ENCODE peak calls at places on chromosomes 11 and 22, in six cellular contexts. One of them, this sample, is unnamed.

GRCh38 chr11:117841582-117842031 is 17.1 kb upstream of the FXYD2 start:
- DNase-seq in GM04504: no peak
- DNase-seq in stimulated activated CD4-positive, alpha-beta T cell treated with anti-CD3 and anti-CD28 coated beads, Interleukin-4, amount 100 ng/mL, for 4 hours: no peak
- DNase-seq in lower leg skin: peak
- DNase-seq in activated T-helper 1 cell treated with Interleukin-2 at 50 U/mL for 16 hours: no peak
- DNase-seq in left cardiac atrium: peak
- DNase-seq in this sample: no peak

GRCh38 chr11:74397531-74398243 is 546 bp downstream of the PGM2L1 start:
- DNase-seq in left cardiac atrium: no peak
- DNase-seq in activated T-helper 1 cell treated with Interleukin-2 at 50 U/mL for 16 hours: peak
- DNase-seq in stimulated activated CD4-positive, alpha-beta T cell treated with anti-CD3 and anti-CD28 coated beads, Interleukin-4, amount 100 ng/mL, for 4 hours: peak
- DNase-seq in lower leg skin: peak
- DNase-seq in GM04504: no peak
- DNase-seq in this sample: no peak

GRCh38 chr22:47192106-47192650 is 429.7 kb downstream of the TBC1D22A start:
- DNase-seq in GM04504: no peak
- DNase-seq in activated T-helper 1 cell treated with Interleukin-2 at 50 U/mL for 16 hours: no peak
- DNase-seq in lower leg skin: peak
- DNase-seq in stimulated activated CD4-positive, alpha-beta T cell treated with anti-CD3 and anti-CD28 coated beads, Interleukin-4, amount 100 ng/mL, for 4 hours: no peak
- DNase-seq in left cardiac atrium: no peak
- DNase-seq in this sample: no peak

GRCh38 chr11:2533642-2534115 is 88.9 kb downstream of the KCNQ1 start:
- DNase-seq in stimulated activated CD4-positive, alpha-beta T cell treated with anti-CD3 and anti-CD28 coated beads, Interleukin-4, amount 100 ng/mL, for 4 hours: no peak
- DNase-seq in left cardiac atrium: peak
- DNase-seq in GM04504: peak
- DNase-seq in activated T-helper 1 cell treated with Interleukin-2 at 50 U/mL for 16 hours: no peak
- DNase-seq in lower leg skin: peak
- DNase-seq in this sample: peak

GRCh38 chr11:65169164-65169641 is 830 bp upstream of the SPDYC start:
- DNase-seq in left cardiac atrium: no peak
- DNase-seq in stimulated activated CD4-positive, alpha-beta T cell treated with anti-CD3 and anti-CD28 coated beads, Interleukin-4, amount 100 ng/mL, for 4 hours: no peak
- DNase-seq in GM04504: no peak
- DNase-seq in activated T-helper 1 cell treated with Interleukin-2 at 50 U/mL for 16 hours: no peak
- DNase-seq in lower leg skin: no peak
- DNase-seq in this sample: no peak

GRCh38 chr11:84800755-84801346 is 826.3 kb downstream of the DLG2 start:
- DNase-seq in activated T-helper 1 cell treated with Interleukin-2 at 50 U/mL for 16 hours: no peak
- DNase-seq in stimulated activated CD4-positive, alpha-beta T cell treated with anti-CD3 and anti-CD28 coated beads, Interleukin-4, amount 100 ng/mL, for 4 hours: no peak
- DNase-seq in GM04504: no peak
- DNase-seq in left cardiac atrium: no peak
- DNase-seq in lower leg skin: no peak
- DNase-seq in this sample: no peak

GRCh38 chr11:12717851-12718291 is 43.6 kb downstream of the TEAD1 start:
- DNase-seq in GM04504: no peak
- DNase-seq in lower leg skin: peak
- DNase-seq in left cardiac atrium: no peak
- DNase-seq in activated T-helper 1 cell treated with Interleukin-2 at 50 U/mL for 16 hours: peak
- DNase-seq in stimulated activated CD4-positive, alpha-beta T cell treated with anti-CD3 and anti-CD28 coated beads, Interleukin-4, amount 100 ng/mL, for 4 hours: peak
- DNase-seq in this sample: no peak

GRCh38 chr11:45252134-45252856 is 33.8 kb downstream of the SYT13 start:
- DNase-seq in GM04504: no peak
- DNase-seq in left cardiac atrium: peak
- DNase-seq in stimulated activated CD4-positive, alpha-beta T cell treated with anti-CD3 and anti-CD28 coated beads, Interleukin-4, amount 100 ng/mL, for 4 hours: no peak
- DNase-seq in activated T-helper 1 cell treated with Interleukin-2 at 50 U/mL for 16 hours: no peak
- DNase-seq in lower leg skin: no peak
- DNase-seq in this sample: no peak

GRCh38 chr11:75524576-75525432 is 937 bp downstream of the GDPD5 start:
- DNase-seq in GM04504: no peak
- DNase-seq in left cardiac atrium: no peak
- DNase-seq in stimulated activated CD4-positive, alpha-beta T cell treated with anti-CD3 and anti-CD28 coated beads, Interleukin-4, amount 100 ng/mL, for 4 hours: peak
- DNase-seq in lower leg skin: no peak
- DNase-seq in activated T-helper 1 cell treated with Interleukin-2 at 50 U/mL for 16 hours: no peak
- DNase-seq in this sample: no peak

GRCh38 chr11:9462172-9462799 is 1.5 kb downstream of the ZNF143 start:
- DNase-seq in lower leg skin: no peak
- DNase-seq in left cardiac atrium: no peak
- DNase-seq in GM04504: no peak
- DNase-seq in activated T-helper 1 cell treated with Interleukin-2 at 50 U/mL for 16 hours: no peak
- DNase-seq in stimulated activated CD4-positive, alpha-beta T cell treated with anti-CD3 and anti-CD28 coated beads, Interleukin-4, amount 100 ng/mL, for 4 hours: no peak
- DNase-seq in this sample: peak

GRCh38 chr11:57491371-57492061 is 24.0 kb downstream of the SLC43A1 start:
- DNase-seq in activated T-helper 1 cell treated with Interleukin-2 at 50 U/mL for 16 hours: peak
- DNase-seq in GM04504: no peak
- DNase-seq in lower leg skin: no peak
- DNase-seq in stimulated activated CD4-positive, alpha-beta T cell treated with anti-CD3 and anti-CD28 coated beads, Interleukin-4, amount 100 ng/mL, for 4 hours: peak
- DNase-seq in left cardiac atrium: no peak
- DNase-seq in this sample: no peak

GRCh38 chr22:31969789-31970489 is 25.6 kb downstream of the YWHAH start:
- DNase-seq in stimulated activated CD4-positive, alpha-beta T cell treated with anti-CD3 and anti-CD28 coated beads, Interleukin-4, amount 100 ng/mL, for 4 hours: peak
- DNase-seq in lower leg skin: peak
- DNase-seq in left cardiac atrium: peak
- DNase-seq in activated T-helper 1 cell treated with Interleukin-2 at 50 U/mL for 16 hours: peak
- DNase-seq in GM04504: peak
- DNase-seq in this sample: no peak

GRCh38 chr22:19291218-19291579 is 320 bp downstream of the CLTCL1 start:
- DNase-seq in stimulated activated CD4-positive, alpha-beta T cell treated with anti-CD3 and anti-CD28 coated beads, Interleukin-4, amount 100 ng/mL, for 4 hours: no peak
- DNase-seq in lower leg skin: peak
- DNase-seq in GM04504: no peak
- DNase-seq in left cardiac atrium: peak
- DNase-seq in activated T-helper 1 cell treated with Interleukin-2 at 50 U/mL for 16 hours: peak
- DNase-seq in this sample: no peak